ENCODE peak calls at places on chromosomes 6 and 20, in six cellular contexts. One of them, this sample, is unnamed. For H3K4me1, the result is how much of the 10 kb centered on the place peaks cover.

GRCh38 chr6:80174931-80175572 is 68.6 kb downstream of the BCKDHB start:
- DNase-seq in Peyer's patch: no peak
- DNase-seq in colonic mucosa: no peak
- DNase-seq in tibial nerve: no peak
- DNase-seq in endothelial cell of umbilical vein: no peak
- DNase-seq in psoas muscle: no peak
- DNase-seq in this sample: peak

GRCh38 chr6:89432875-89433636 is at the start of gene ANKRD6:
- DNase-seq in Peyer's patch: peak
- DNase-seq in colonic mucosa: peak
- DNase-seq in tibial nerve: peak
- DNase-seq in endothelial cell of umbilical vein: peak
- DNase-seq in psoas muscle: peak
- DNase-seq in this sample: peak

GRCh38 chr6:42260424-42260888 is 42.8 kb upstream of the MRPS10 start:
- DNase-seq in Peyer's patch: no peak
- DNase-seq in colonic mucosa: no peak
- DNase-seq in tibial nerve: no peak
- DNase-seq in endothelial cell of umbilical vein: no peak
- DNase-seq in psoas muscle: peak
- DNase-seq in this sample: peak

GRCh38 chr6:33123732-33124524 is 48.1 kb downstream of the HLA-DPB1 start:
- DNase-seq in Peyer's patch: no peak
- DNase-seq in colonic mucosa: no peak
- DNase-seq in tibial nerve: no peak
- DNase-seq in endothelial cell of umbilical vein: no peak
- DNase-seq in psoas muscle: no peak
- DNase-seq in this sample: no peak

GRCh38 chr6:41588083-41588482 is 41.9 kb downstream of the FOXP4 start:
- DNase-seq in Peyer's patch: no peak
- DNase-seq in colonic mucosa: no peak
- DNase-seq in tibial nerve: no peak
- DNase-seq in endothelial cell of umbilical vein: no peak
- DNase-seq in psoas muscle: no peak
- DNase-seq in this sample: no peak

GRCh38 chr6:13485923-13486557 is 1.4 kb downstream of the GFOD1 start:
- DNase-seq in Peyer's patch: peak
- DNase-seq in colonic mucosa: peak
- DNase-seq in tibial nerve: no peak
- DNase-seq in endothelial cell of umbilical vein: peak
- DNase-seq in psoas muscle: peak
- DNase-seq in this sample: no peak

GRCh38 chr6:138981416-138981815 is 6.6 kb downstream of the REPS1 start:
- DNase-seq in Peyer's patch: no peak
- DNase-seq in colonic mucosa: no peak
- DNase-seq in tibial nerve: no peak
- DNase-seq in endothelial cell of umbilical vein: no peak
- DNase-seq in psoas muscle: no peak
- DNase-seq in this sample: no peak

GRCh38 chr20:63495771-63496403 is 3.0 kb downstream of the EEF1A2 start:
- DNase-seq in Peyer's patch: peak
- DNase-seq in colonic mucosa: peak
- DNase-seq in tibial nerve: peak
- DNase-seq in endothelial cell of umbilical vein: peak
- DNase-seq in psoas muscle: peak
- DNase-seq in this sample: no peak

GRCh38 chr6:109299695-109300564 is 82.3 kb downstream of the CD164 start:
- DNase-seq in Peyer's patch: no peak
- DNase-seq in colonic mucosa: no peak
- DNase-seq in tibial nerve: no peak
- DNase-seq in endothelial cell of umbilical vein: no peak
- DNase-seq in psoas muscle: peak
- DNase-seq in this sample: no peak

GRCh38 chr20:9241721-9242427 is 173.0 kb downstream of the PLCB4 start:
- DNase-seq in Peyer's patch: no peak
- DNase-seq in colonic mucosa: peak
- DNase-seq in tibial nerve: no peak
- DNase-seq in endothelial cell of umbilical vein: no peak
- DNase-seq in psoas muscle: no peak
- DNase-seq in this sample: no peak

GRCh38 chr6:123636771-123637170 is at the start of gene TRDN:
- DNase-seq in Peyer's patch: no peak
- DNase-seq in colonic mucosa: no peak
- DNase-seq in tibial nerve: no peak
- DNase-seq in endothelial cell of umbilical vein: no peak
- DNase-seq in psoas muscle: peak
- DNase-seq in this sample: no peak

GRCh38 chr6:87918461-87918941 is 129.1 kb upstream of the SPACA1 start:
- DNase-seq in Peyer's patch: no peak
- DNase-seq in colonic mucosa: no peak
- DNase-seq in tibial nerve: no peak
- DNase-seq in endothelial cell of umbilical vein: no peak
- DNase-seq in psoas muscle: no peak
- DNase-seq in this sample: no peak

GRCh38 chr6:157020398-157021266 is 243.5 kb downstream of the ARID1B start:
- DNase-seq in Peyer's patch: no peak
- DNase-seq in colonic mucosa: peak
- DNase-seq in tibial nerve: no peak
- DNase-seq in endothelial cell of umbilical vein: peak
- DNase-seq in psoas muscle: no peak
- DNase-seq in this sample: peak

GRCh38 chr6:144339859-144340452 is 54.8 kb downstream of the UTRN start:
- DNase-seq in Peyer's patch: no peak
- DNase-seq in colonic mucosa: peak
- DNase-seq in tibial nerve: no peak
- DNase-seq in endothelial cell of umbilical vein: no peak
- DNase-seq in psoas muscle: no peak
- DNase-seq in this sample: no peak
- H3K4me1 ChIP-seq in Peyer's patch: under half
- H3K4me1 ChIP-seq in colonic mucosa: under half
- H3K4me1 ChIP-seq in tibial nerve: under half
- H3K4me1 ChIP-seq in endothelial cell of umbilical vein: under half
- H3K4me1 ChIP-seq in psoas muscle: under half
- H3K4me1 ChIP-seq in this sample: under half

DNA sequence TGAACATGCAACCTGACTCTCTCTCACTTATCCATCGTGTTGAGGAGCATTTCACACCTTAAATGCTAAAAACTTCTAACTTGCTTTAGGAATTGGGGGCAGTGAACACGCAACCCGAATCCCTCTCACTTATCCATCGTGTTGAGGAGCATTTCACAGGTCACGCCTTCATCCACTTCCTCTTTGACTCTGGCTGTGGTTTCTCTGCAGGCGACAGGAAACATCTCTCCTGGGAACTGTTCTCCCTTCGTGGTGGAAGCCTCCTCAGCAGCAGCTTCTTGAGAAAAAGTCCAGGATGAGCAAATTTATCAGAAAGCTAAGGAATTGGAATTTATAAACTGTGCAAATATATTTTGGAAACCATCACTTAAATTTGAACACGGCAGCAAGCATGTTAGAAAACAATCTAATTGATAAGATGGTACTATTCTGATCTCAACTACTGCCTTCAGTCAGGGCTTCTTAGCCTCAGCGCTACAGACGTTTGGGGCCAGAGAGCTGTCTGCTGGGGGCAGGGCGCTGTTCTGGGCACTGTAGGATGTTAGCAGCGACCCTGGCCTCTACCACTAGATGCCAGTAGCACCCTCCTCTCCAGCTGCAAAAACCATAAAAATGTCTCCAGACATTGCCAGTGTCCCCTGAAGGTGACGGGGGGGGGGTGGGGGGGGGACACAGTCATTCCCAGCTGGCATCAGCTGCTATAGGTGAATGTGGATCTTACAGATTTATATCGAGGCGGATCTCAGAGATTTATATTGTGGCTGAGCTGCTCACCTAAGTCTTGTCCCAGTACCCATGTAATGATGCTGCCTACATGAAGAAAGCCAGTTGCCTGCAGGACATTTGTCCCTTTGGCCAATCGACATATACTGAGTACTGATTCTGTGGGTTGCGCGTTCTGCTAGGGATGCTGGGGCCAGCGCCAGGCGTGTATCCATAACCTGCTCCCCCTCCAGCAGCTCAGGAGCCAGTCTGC is 26.2 kb downstream of the CTCFL start:
- DNase-seq in Peyer's patch: no peak
- DNase-seq in colonic mucosa: peak
- DNase-seq in tibial nerve: no peak
- DNase-seq in endothelial cell of umbilical vein: no peak
- DNase-seq in psoas muscle: no peak
- DNase-seq in this sample: no peak
- H3K27ac ChIP-seq in Peyer's patch: no peak
- H3K27ac ChIP-seq in colonic mucosa: no peak
- H3K27ac ChIP-seq in tibial nerve: no peak
- H3K27ac ChIP-seq in endothelial cell of umbilical vein: no peak
- H3K27ac ChIP-seq in psoas muscle: no peak
- H3K27ac ChIP-seq in this sample: no peak

GRCh38 chr6:85451586-85452306 is 1.9 kb downstream of the NT5E start:
- DNase-seq in Peyer's patch: no peak
- DNase-seq in colonic mucosa: no peak
- DNase-seq in tibial nerve: no peak
- DNase-seq in endothelial cell of umbilical vein: peak
- DNase-seq in psoas muscle: no peak
- DNase-seq in this sample: peak
- H3K4me3 ChIP-seq in Peyer's patch: no peak
- H3K4me3 ChIP-seq in colonic mucosa: no peak
- H3K4me3 ChIP-seq in tibial nerve: no peak
- H3K4me3 ChIP-seq in endothelial cell of umbilical vein: peak
- H3K4me3 ChIP-seq in psoas muscle: peak
- H3K4me3 ChIP-seq in this sample: peak

DNA sequence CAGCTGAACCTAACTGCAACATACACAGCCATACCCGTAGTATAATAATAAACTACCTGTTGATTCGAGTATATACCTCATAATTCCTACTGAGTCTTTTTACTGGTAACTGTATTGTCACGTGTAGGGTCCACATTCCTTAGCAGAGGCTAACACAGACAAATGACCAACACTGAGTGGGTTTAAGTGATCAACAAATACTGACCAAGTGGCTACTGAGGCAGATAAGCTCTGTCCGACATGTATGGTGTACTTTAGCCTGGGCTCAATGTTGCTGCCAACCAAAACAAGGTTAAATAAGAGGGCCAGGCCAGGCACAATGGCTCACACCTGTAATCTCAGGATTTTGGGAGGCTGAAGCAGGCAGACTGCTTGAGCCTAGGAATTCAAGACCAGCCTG is 12.7 kb downstream of the ELOVL5 start:
- DNase-seq in Peyer's patch: no peak
- DNase-seq in colonic mucosa: no peak
- DNase-seq in tibial nerve: no peak
- DNase-seq in endothelial cell of umbilical vein: no peak
- DNase-seq in psoas muscle: no peak
- DNase-seq in this sample: no peak
- H3K4me1 ChIP-seq in Peyer's patch: under half
- H3K4me1 ChIP-seq in colonic mucosa: under half
- H3K4me1 ChIP-seq in tibial nerve: under half
- H3K4me1 ChIP-seq in endothelial cell of umbilical vein: under half
- H3K4me1 ChIP-seq in psoas muscle: under half
- H3K4me1 ChIP-seq in this sample: under half